ENCODE peak calls at places on chromosomes 7 and 10, in ten cellular contexts. X is GM23338, G is prostate gland, U is stomach, K is RWPE1, Y is neural progenitor cell, D is right cardiac atrium, S is mesendoderm, P is psoas muscle, Q is coronary artery. W is an unnamed sample.

GRCh38 chr7:39952378-39952777 is 2.3 kb downstream of the CDK13 start:
- DNase-seq in D (no peak), S (no peak), P (no peak), Y (no peak), X (no peak), U (no peak), K (peak), G (no peak), Q (no peak), W (no peak)

GRCh38 chr10:45471531-45472310 is 97.7 kb downstream of the ALOX5 start:
- DNase-seq in K (no peak), S (peak), Q (no peak), U (no peak), X (peak), G (no peak), Y (peak), P (no peak), D (no peak), W (peak)

GRCh38 chr10:83917519-83918506 is 221.5 kb upstream of the GHITM start:
- DNase-seq in U (no peak), S (peak), X (peak), Y (peak), D (peak), G (no peak), Q (no peak), K (no peak), P (peak), W (peak)

GRCh38 chr7:150927954-150928340 is 50.2 kb downstream of the KCNH2 start:
- DNase-seq in P (no peak), Y (no peak), S (peak), K (peak), U (no peak), D (no peak), X (no peak), Q (no peak), G (no peak), W (no peak)

GRCh38 chr7:342681-343216 is 52.8 kb downstream of the FOXL3 start:
- DNase-seq in P (peak), U (no peak), G (no peak), S (no peak), X (no peak), D (peak), Y (no peak), Q (no peak), K (no peak), W (no peak)

GRCh38 chr7:25037325-25037724 is 57.3 kb upstream of the OSBPL3 start:
- DNase-seq in P (no peak), S (no peak), Q (no peak), Y (no peak), K (no peak), X (no peak), D (peak), G (no peak), U (no peak), W (no peak)

GRCh38 chr10:74760042-74760979 is 66.1 kb upstream of the KAT6B start:
- DNase-seq in G (no peak), Y (no peak), S (no peak), P (no peak), X (no peak), Q (no peak), K (no peak), D (no peak), U (no peak), W (no peak)

GRCh38 chr7:70923086-70923845 is 208.7 kb upstream of the GALNT17 start:
- DNase-seq in Y (peak), G (no peak), Q (peak), P (no peak), U (no peak), X (no peak), S (peak), K (no peak), D (no peak), W (peak)

GRCh38 chr10:131727612-131728011 is 173.2 kb upstream of the PPP2R2D start:
- DNase-seq in S (no peak), U (peak), Y (no peak), D (no peak), X (no peak), K (no peak), G (no peak), Q (peak), P (peak), W (peak)

GRCh38 chr7:133770863-133771492 is 356.2 kb upstream of the LRGUK start:
- DNase-seq in Q (no peak), X (no peak), Y (no peak), P (no peak), K (no peak), D (no peak), G (peak), S (no peak), U (no peak), W (no peak)

GRCh38 chr7:138880881-138881577 is 83.0 kb upstream of the ATP6V0A4 start:
- DNase-seq in Y (no peak), S (no peak), X (no peak), P (peak), G (no peak), K (no peak), Q (no peak), U (peak), D (peak), W (no peak)

GRCh38 chr7:1040790-1041189 is 3.6 kb upstream of the GPR146 start:
- DNase-seq in Q (no peak), U (no peak), S (no peak), Y (peak), D (peak), G (no peak), K (no peak), X (no peak), P (peak), W (no peak)

GRCh38 chr10:123236122-123236521 is 81.9 kb downstream of the BUB3 start:
- DNase-seq in Y (peak), K (no peak), X (peak), S (peak), D (no peak), P (no peak), G (no peak), U (no peak), Q (no peak), W (peak)

GRCh38 chr7:14821757-14822480 is 80.6 kb downstream of the DGKB start:
- DNase-seq in X (no peak), Q (no peak), D (no peak), P (no peak), K (no peak), Y (no peak), G (no peak), S (no peak), U (no peak), W (no peak)

GRCh38 chr7:67604461-67605386 is 608.1 kb downstream of the TYW1 start:
- DNase-seq in U (no peak), Q (no peak), X (no peak), G (no peak), Y (no peak), K (no peak), S (no peak), D (no peak), P (no peak), W (no peak)

GRCh38 chr10:37734971-37735370 is 122.4 kb downstream of the ZNF248 start:
- DNase-seq in U (no peak), Q (no peak), P (no peak), D (no peak), K (peak), G (no peak), X (no peak), Y (no peak), S (peak), W (no peak)

GRCh38 chr10:58570307-58570723 is 57.6 kb downstream of the BICC1 start:
- DNase-seq in Q (no peak), D (no peak), P (no peak), U (no peak), S (no peak), K (no peak), X (no peak), G (no peak), Y (no peak), W (no peak)

GRCh38 chr7:158979635-158980351 is 123.4 kb downstream of the DYNC2I1 start:
- DNase-seq in Q (no peak), Y (no peak), U (no peak), K (no peak), D (no peak), P (no peak), G (no peak), S (no peak), X (no peak), W (no peak)

GRCh38 chr7:99365318-99366141 is 9.0 kb upstream of the ARPC1B start:
- DNase-seq in S (peak), Q (no peak), D (peak), G (peak), Y (peak), K (peak), U (peak), P (peak), X (peak), W (peak)

GRCh38 chr7:149449897-149450296 is 11.0 kb downstream of the ZNF777 start:
- DNase-seq in S (no peak), G (no peak), X (no peak), U (no peak), K (no peak), D (no peak), P (no peak), Q (no peak), Y (no peak), W (peak)

GRCh38 chr10:74738052-74738451 is 88.3 kb upstream of the KAT6B start:
- DNase-seq in D (no peak), K (no peak), Y (no peak), S (peak), U (no peak), G (no peak), X (no peak), P (no peak), Q (no peak), W (no peak)

GRCh38 chr10:73647211-73647874 is 6.1 kb upstream of the MYOZ1 start:
- DNase-seq in S (peak), G (peak), D (peak), Y (peak), K (no peak), Q (no peak), U (peak), P (peak), X (peak), W (peak)

GRCh38 chr7:77631820-77632219 is 64.4 kb upstream of the RSBN1L start:
- DNase-seq in S (no peak), Y (no peak), X (no peak), D (no peak), G (no peak), P (no peak), U (no peak), K (no peak), Q (no peak), W (no peak)

GRCh38 chr10:1448252-1448901 is 288.9 kb downstream of the ADARB2 start:
- DNase-seq in D (no peak), S (no peak), Y (no peak), Q (no peak), X (no peak), P (no peak), G (peak), K (no peak), U (no peak), W (no peak)

GRCh38 chr7:110835209-110835608 is 255.7 kb upstream of the LRRN3 start:
- DNase-seq in U (no peak), X (no peak), Y (no peak), G (peak), P (no peak), K (no peak), S (no peak), Q (no peak), D (no peak), W (no peak)

GRCh38 chr7:6628045-6628444 is 9.1 kb upstream of the ZNF316 start:
- DNase-seq in P (no peak), U (no peak), S (no peak), D (no peak), K (peak), Q (no peak), G (peak), X (no peak), Y (no peak), W (no peak)

DNA sequence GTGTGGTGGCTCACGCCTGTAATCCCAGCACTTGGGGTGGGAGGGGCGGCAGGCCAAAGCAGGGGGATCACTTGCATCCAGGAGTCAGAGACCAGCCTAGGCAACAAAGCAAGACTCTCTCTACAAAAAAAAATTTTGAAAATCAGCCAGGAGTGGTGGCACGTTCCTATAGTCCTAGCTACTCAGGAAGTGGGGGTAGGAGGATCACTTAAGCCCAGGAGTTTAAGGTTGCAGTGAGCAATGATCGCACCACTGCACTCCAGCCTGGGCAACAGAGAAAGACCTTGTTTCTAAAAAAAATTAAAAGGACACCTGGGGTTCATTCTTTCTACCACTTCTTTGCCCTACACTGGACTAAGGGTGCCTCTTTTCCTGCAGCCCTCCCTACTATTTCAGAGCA is 15.1 kb downstream of the WAPL start:
- DNase-seq in D (no peak), S (peak), G (no peak), Y (no peak), K (no peak), X (no peak), P (no peak), Q (no peak), U (no peak), W (no peak)
- H3K27ac ChIP-seq in D (no peak), S (no peak), G (no peak), Y (no peak), K (no peak), X (peak), P (peak), Q (no peak), U (no peak), W (no peak)

DNA sequence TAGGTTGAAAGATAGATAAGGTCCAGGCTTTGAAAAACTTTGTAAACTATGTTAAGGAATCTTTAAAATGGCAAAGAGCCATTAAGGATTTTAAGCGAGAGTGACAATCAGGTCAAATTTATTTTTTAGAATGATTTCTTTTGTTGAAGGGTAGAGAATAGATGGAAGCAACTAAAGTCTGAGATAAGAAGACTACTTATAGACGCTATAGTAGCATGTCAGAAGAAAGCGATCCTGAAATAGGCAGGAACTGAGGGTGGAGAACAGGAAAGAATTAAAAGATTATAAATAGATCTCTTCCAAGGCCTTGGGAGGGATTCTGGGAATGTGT is 13.0 kb upstream of the TSPAN13 start:
- DNase-seq in Y (no peak), Q (no peak), G (no peak), X (no peak), S (no peak), U (no peak), P (no peak), K (no peak), D (no peak), W (no peak)
- H3K27ac ChIP-seq in Y (no peak), Q (no peak), G (no peak), X (no peak), S (no peak), U (no peak), P (no peak), K (no peak), D (no peak), W (no peak)

DNA sequence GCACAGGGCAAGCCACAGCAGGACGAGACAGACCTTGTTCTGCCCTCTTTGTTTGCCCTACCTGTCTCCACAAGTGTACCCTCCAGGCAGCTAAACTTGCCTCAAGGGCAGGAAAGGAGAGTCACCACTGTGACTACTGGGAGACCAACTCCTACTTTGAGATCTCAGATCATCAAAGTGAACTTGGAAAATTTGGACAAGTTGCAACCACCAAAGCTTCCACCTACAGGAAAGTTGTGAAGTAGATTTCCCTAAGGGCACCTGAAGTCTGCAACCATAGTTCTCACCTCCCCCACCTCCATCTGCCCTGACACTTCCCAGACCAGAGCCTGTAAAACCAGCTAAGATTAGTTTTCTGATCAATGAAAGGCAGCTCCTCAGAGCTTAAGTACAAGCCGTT is 2.5 kb upstream of the WDR91 start:
- DNase-seq in U (no peak), Y (no peak), X (no peak), K (no peak), G (no peak), S (peak), D (no peak), Q (no peak), P (no peak), W (no peak)
- H3K27ac ChIP-seq in U (no peak), Y (no peak), X (no peak), K (no peak), G (no peak), S (no peak), D (no peak), Q (no peak), P (no peak), W (no peak)

DNA sequence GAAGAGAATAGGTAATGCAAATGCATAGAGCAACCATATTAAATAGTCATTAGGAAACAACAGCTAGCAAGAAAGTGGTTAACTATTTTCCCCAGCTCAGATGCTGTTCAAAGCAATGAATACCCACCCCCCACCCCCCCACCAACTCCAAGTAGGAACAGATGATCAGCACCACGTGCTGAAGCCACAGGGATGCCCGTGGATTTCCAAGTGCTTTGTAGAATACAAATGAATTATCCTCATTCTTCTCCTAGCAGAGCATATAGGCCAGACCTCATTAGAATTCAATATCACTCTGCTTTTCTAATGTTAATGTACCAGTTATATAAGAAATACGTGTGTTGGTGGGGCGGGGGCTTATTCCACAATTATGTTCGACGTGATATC is 205.7 kb downstream of the SKAP2 start:
- DNase-seq in Q (no peak), S (no peak), X (peak), D (no peak), P (no peak), K (no peak), G (no peak), Y (peak), U (no peak), W (no peak)
- H3K27ac ChIP-seq in Q (no peak), S (no peak), X (no peak), D (no peak), P (no peak), K (no peak), G (no peak), Y (no peak), U (no peak), W (peak)

GRCh38 chr10:62000037-62000603 is 98.6 kb downstream of the ARID5B start:
- DNase-seq in P (no peak), K (no peak), D (no peak), Q (no peak), G (no peak), Y (no peak), S (no peak), X (no peak), U (no peak), W (no peak)
- H3K27ac ChIP-seq in P (no peak), K (no peak), D (no peak), Q (no peak), G (no peak), Y (no peak), S (no peak), X (no peak), U (no peak), W (no peak)

GRCh38 chr10:13959443-13960359 is 371.0 kb downstream of the FRMD4A start:
- DNase-seq in Y (no peak), X (no peak), K (no peak), G (no peak), P (no peak), D (no peak), S (no peak), U (no peak), Q (no peak), W (peak)

GRCh38 chr10:13957856-13958255 is 371.1 kb downstream of the PRPF18 start:
- DNase-seq in D (no peak), Q (no peak), S (peak), Y (no peak), P (no peak), K (no peak), U (no peak), G (no peak), X (peak), W (peak)

GRCh38 chr10:13961853-13962252 is 368.9 kb downstream of the FRMD4A start:
- DNase-seq in P (no peak), D (no peak), S (no peak), Y (no peak), G (no peak), U (no peak), K (no peak), Q (no peak), X (no peak), W (no peak)

GRCh38 chr10:13960603-13961002 is 370.1 kb downstream of the FRMD4A start:
- DNase-seq in D (no peak), G (no peak), U (no peak), Y (no peak), Q (no peak), X (no peak), P (no peak), S (no peak), K (no peak), W (no peak)

GRCh38 chr10:13961096-13961495 is 369.6 kb downstream of the FRMD4A start:
- DNase-seq in U (no peak), Y (no peak), K (no peak), G (no peak), P (no peak), Q (no peak), D (no peak), S (peak), X (no peak), W (no peak)
- H3K27ac ChIP-seq in U (no peak), Y (no peak), K (no peak), G (no peak), P (no peak), Q (peak), D (no peak), S (no peak), X (no peak), W (no peak)

GRCh38 chr10:124731551-124731950 is 12.6 kb downstream of the FAM53B start:
- DNase-seq in P (no peak), Y (no peak), X (no peak), K (no peak), D (no peak), G (no peak), S (no peak), U (no peak), Q (no peak), W (no peak)

GRCh38 chr10:124730790-124731189 is 13.4 kb downstream of the FAM53B start:
- DNase-seq in U (no peak), Y (no peak), Q (no peak), P (no peak), S (no peak), X (no peak), G (no peak), K (no peak), D (no peak), W (no peak)

GRCh38 chr10:124733566-124734245 is 10.5 kb downstream of the FAM53B start:
- DNase-seq in Y (no peak), U (no peak), Q (no peak), D (no peak), K (no peak), S (no peak), P (no peak), X (no peak), G (no peak), W (no peak)

GRCh38 chr10:124734311-124735166 is 9.6 kb downstream of the FAM53B start:
- DNase-seq in D (no peak), Q (no peak), U (no peak), P (peak), Y (no peak), X (no peak), K (no peak), S (no peak), G (no peak), W (peak)

DNA sequence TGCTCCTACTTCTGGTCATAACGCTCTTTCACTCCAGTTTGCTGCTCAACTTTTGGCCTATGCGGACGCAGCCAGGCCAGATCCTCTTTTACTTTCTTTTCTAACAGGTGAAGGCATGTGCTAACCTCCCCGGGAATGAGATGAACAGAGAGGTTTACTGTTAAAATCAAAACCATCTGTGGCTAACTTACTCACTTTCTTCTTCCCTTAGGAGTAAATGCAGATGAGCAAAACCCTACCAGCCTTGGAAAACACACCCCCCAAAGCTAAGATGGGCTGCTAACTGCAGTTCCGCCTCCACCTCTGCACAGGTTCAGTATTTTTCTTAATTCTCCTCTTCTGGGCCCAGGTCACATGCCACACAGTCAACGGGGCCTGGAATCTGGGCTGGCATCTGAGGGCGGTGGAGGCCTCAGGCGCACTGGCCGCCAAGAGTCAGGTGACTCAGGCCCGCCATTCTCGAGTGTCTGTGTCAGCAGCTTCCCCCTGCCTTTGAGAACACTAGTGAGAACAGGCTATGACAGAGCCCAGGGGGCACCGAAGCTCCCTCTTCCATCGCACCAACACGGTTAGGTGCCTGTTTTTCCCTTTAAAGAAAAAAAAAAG is 11.1 kb downstream of the FAM53B start:
- DNase-seq in Y (no peak), S (no peak), U (no peak), P (peak), X (no peak), G (no peak), K (no peak), Q (no peak), D (peak), W (peak)
- H3K27ac ChIP-seq in Y (no peak), S (no peak), U (peak), P (peak), X (no peak), G (peak), K (peak), Q (peak), D (peak), W (no peak)